ENCODE peak calls at places on chromosomes 16 and 17, in eight cellular contexts. K, H, E, P, B, N, Y and U are unnamed samples.

GRCh38 chr16:2056681-2057407 is 9.1 kb downstream of the TSC2 start:
- ATAC-seq in K (peak; percentile 32), H (no peak), E (no peak), P (peak; percentile 64), B (no peak), N (peak; percentile 77), Y (no peak), U (peak; percentile 33)

GRCh38 chr17:52938623-52939230 is 780.2 kb upstream of the CA10 start:
- ATAC-seq in K (no peak), H (no peak), E (no peak), P (no peak), B (no peak), N (no peak), Y (no peak), U (no peak)

GRCh38 chr16:84738255-84739038 is 38.6 kb downstream of the USP10 start:
- ATAC-seq in K (peak; percentile 80), H (peak; percentile 85), E (peak; percentile 77), P (peak; percentile 88), B (peak; percentile 76), N (peak; percentile 63), Y (peak; percentile 65), U (peak; percentile 72)

GRCh38 chr16:79600636-79601091 is at the start of gene MAF:
- ATAC-seq in K (peak; percentile 86), H (peak; percentile 86), E (peak; percentile 73), P (peak; percentile 78), B (peak; percentile 75), N (no peak), Y (peak; percentile 87), U (peak; percentile 73)

GRCh38 chr16:69481901-69482341 is 57.5 kb downstream of the CYB5B start:
- ATAC-seq in K (peak; percentile 98), H (no peak), E (no peak), P (peak; percentile 25), B (no peak), N (no peak), Y (peak; percentile 95), U (no peak)

GRCh38 chr16:71441348-71441781 is 489 bp downstream of the TLE7 start:
- ATAC-seq in K (no peak), H (peak; percentile 33), E (peak; percentile 48), P (no peak), B (peak; percentile 20), N (no peak), Y (no peak), U (no peak)

GRCh38 chr17:42639484-42640474 is 19.3 kb upstream of the TUBG2 start:
- ATAC-seq in K (no peak), H (no peak), E (no peak), P (no peak), B (no peak), N (no peak), Y (no peak), U (no peak)

GRCh38 chr17:64332502-64332901 is 58.2 kb downstream of the PECAM1 start:
- ATAC-seq in K (no peak), H (no peak), E (no peak), P (no peak), B (no peak), N (peak; percentile 55), Y (peak; percentile 27), U (no peak)

GRCh38 chr17:10879110-10879509 is 41.2 kb upstream of the PIRT start:
- ATAC-seq in K (no peak), H (no peak), E (no peak), P (no peak), B (no peak), N (no peak), Y (peak; percentile 34), U (no peak)

GRCh38 chr17:5797447-5797846 is 213.1 kb upstream of the NLRP1 start:
- ATAC-seq in K (no peak), H (no peak), E (no peak), P (no peak), B (no peak), N (no peak), Y (no peak), U (no peak)